ENCODE peak calls at places on chromosomes 5 and 9, in four cellular contexts. One of them, this sample, is unnamed.

GRCh38 chr5:78429332-78429849 is 69.0 kb downstream of the SCAMP1 start:
- DNase-seq in cardiac fibroblast: no peak
- DNase-seq in HFF-Myc: no peak
- DNase-seq in dorsolateral prefrontal cortex: no peak
- DNase-seq in this sample: no peak

GRCh38 chr5:136066705-136067271 is 38.0 kb downstream of the TGFBI start:
- DNase-seq in cardiac fibroblast: peak; percentile 71
- DNase-seq in HFF-Myc: no peak
- DNase-seq in dorsolateral prefrontal cortex: no peak
- DNase-seq in this sample: peak; percentile 67

GRCh38 chr5:91332267-91333044 is 50.7 kb downstream of the ARRDC3 start:
- DNase-seq in cardiac fibroblast: peak; percentile 68
- DNase-seq in HFF-Myc: peak; percentile 70
- DNase-seq in dorsolateral prefrontal cortex: no peak
- DNase-seq in this sample: no peak

GRCh38 chr5:10920400-10920799 is 159.4 kb upstream of the DAP start:
- DNase-seq in dorsolateral prefrontal cortex: no peak
- DNase-seq in cardiac fibroblast: no peak
- DNase-seq in HFF-Myc: no peak
- DNase-seq in this sample: no peak

GRCh38 chr9:114856210-114856941 is 50.5 kb upstream of the TNFSF15 start:
- DNase-seq in HFF-Myc: no peak
- DNase-seq in cardiac fibroblast: peak; percentile 66
- DNase-seq in dorsolateral prefrontal cortex: no peak
- DNase-seq in this sample: peak; percentile 66

GRCh38 chr5:132999246-132999645 is 27.1 kb downstream of the ZCCHC10 start:
- DNase-seq in cardiac fibroblast: peak; percentile 2
- DNase-seq in dorsolateral prefrontal cortex: no peak
- DNase-seq in HFF-Myc: no peak
- DNase-seq in this sample: no peak

GRCh38 chr5:81657386-81657785 is 93.5 kb downstream of the SSBP2 start:
- DNase-seq in dorsolateral prefrontal cortex: no peak
- DNase-seq in HFF-Myc: no peak
- DNase-seq in cardiac fibroblast: peak; percentile 20
- DNase-seq in this sample: no peak

GRCh38 chr5:761854-762685 is 22.5 kb downstream of the ZDHHC11B start:
- DNase-seq in dorsolateral prefrontal cortex: peak; percentile 66
- DNase-seq in HFF-Myc: no peak
- DNase-seq in cardiac fibroblast: no peak
- DNase-seq in this sample: no peak

GRCh38 chr5:151667083-151667482 is 19.6 kb downstream of the SPARC start:
- DNase-seq in cardiac fibroblast: no peak
- DNase-seq in HFF-Myc: no peak
- DNase-seq in dorsolateral prefrontal cortex: no peak
- DNase-seq in this sample: no peak

GRCh38 chr5:180648658-180649296 is 623 bp downstream of the FLT4 start:
- DNase-seq in HFF-Myc: no peak
- DNase-seq in dorsolateral prefrontal cortex: peak; percentile 24
- DNase-seq in cardiac fibroblast: no peak
- DNase-seq in this sample: no peak

GRCh38 chr5:144187699-144188294 is 17.1 kb downstream of the KCTD16 start:
- DNase-seq in dorsolateral prefrontal cortex: no peak
- DNase-seq in cardiac fibroblast: peak; percentile 91
- DNase-seq in HFF-Myc: peak; percentile 90
- DNase-seq in this sample: peak; percentile 95

GRCh38 chr5:42645138-42645537 is 111.5 kb upstream of the CCDC152 start:
- DNase-seq in dorsolateral prefrontal cortex: no peak
- DNase-seq in cardiac fibroblast: no peak
- DNase-seq in HFF-Myc: no peak
- DNase-seq in this sample: no peak

GRCh38 chr5:180072556-180072955 is 997 bp upstream of the RNF130 start:
- DNase-seq in cardiac fibroblast: no peak
- DNase-seq in HFF-Myc: no peak
- DNase-seq in dorsolateral prefrontal cortex: no peak
- DNase-seq in this sample: no peak

GRCh38 chr5:39648539-39649200 is 223.9 kb upstream of the DAB2 start:
- DNase-seq in cardiac fibroblast: no peak
- DNase-seq in HFF-Myc: no peak
- DNase-seq in dorsolateral prefrontal cortex: no peak
- DNase-seq in this sample: no peak

GRCh38 chr5:32932231-32932935 is 221.3 kb downstream of the NPR3 start:
- DNase-seq in HFF-Myc: no peak
- DNase-seq in dorsolateral prefrontal cortex: no peak
- DNase-seq in cardiac fibroblast: peak; percentile 14
- DNase-seq in this sample: no peak

GRCh38 chr9:93633492-93634221 is 57.3 kb downstream of the PHF2 start:
- DNase-seq in HFF-Myc: no peak
- DNase-seq in dorsolateral prefrontal cortex: no peak
- DNase-seq in cardiac fibroblast: no peak
- DNase-seq in this sample: no peak

GRCh38 chr5:45385321-45386058 is 310.7 kb downstream of the HCN1 start:
- DNase-seq in HFF-Myc: peak; percentile 85
- DNase-seq in cardiac fibroblast: peak; percentile 44
- DNase-seq in dorsolateral prefrontal cortex: no peak
- DNase-seq in this sample: no peak

GRCh38 chr5:142561029-142561428 is 124.9 kb downstream of the FGF1 start:
- DNase-seq in dorsolateral prefrontal cortex: no peak
- DNase-seq in HFF-Myc: no peak
- DNase-seq in cardiac fibroblast: no peak
- DNase-seq in this sample: no peak

GRCh38 chr9:12973702-12974101 is 198.9 kb downstream of the LURAP1L start:
- DNase-seq in cardiac fibroblast: no peak
- DNase-seq in dorsolateral prefrontal cortex: no peak
- DNase-seq in HFF-Myc: no peak
- DNase-seq in this sample: no peak

GRCh38 chr5:179554981-179555380 is 4.6 kb downstream of the RUFY1 start:
- DNase-seq in cardiac fibroblast: no peak
- DNase-seq in HFF-Myc: no peak
- DNase-seq in dorsolateral prefrontal cortex: no peak
- DNase-seq in this sample: no peak

GRCh38 chr9:127608104-127608966 is 3.7 kb upstream of the STXBP1 start:
- DNase-seq in cardiac fibroblast: peak; percentile 47
- DNase-seq in dorsolateral prefrontal cortex: peak; percentile 93
- DNase-seq in HFF-Myc: no peak
- DNase-seq in this sample: no peak

GRCh38 chr5:145701404-145701803 is 133.7 kb downstream of the PRELID2 start:
- DNase-seq in dorsolateral prefrontal cortex: no peak
- DNase-seq in HFF-Myc: no peak
- DNase-seq in cardiac fibroblast: no peak
- DNase-seq in this sample: no peak

GRCh38 chr5:172872997-172873491 is 39.0 kb downstream of the ERGIC1 start:
- DNase-seq in cardiac fibroblast: peak; percentile 86
- DNase-seq in dorsolateral prefrontal cortex: peak; percentile 82
- DNase-seq in HFF-Myc: no peak
- DNase-seq in this sample: no peak

GRCh38 chr9:69932901-69933300 is 110.7 kb upstream of the MAMDC2 start:
- DNase-seq in HFF-Myc: no peak
- DNase-seq in cardiac fibroblast: peak; percentile 23
- DNase-seq in dorsolateral prefrontal cortex: no peak
- DNase-seq in this sample: no peak

GRCh38 chr5:175214152-175214551 is 229.8 kb downstream of the DRD1 start:
- DNase-seq in HFF-Myc: peak; percentile 7
- DNase-seq in cardiac fibroblast: peak; percentile 23
- DNase-seq in dorsolateral prefrontal cortex: peak; percentile 79
- DNase-seq in this sample: peak; percentile 91

GRCh38 chr5:2857837-2858236 is 106.4 kb upstream of the IRX2 start:
- DNase-seq in HFF-Myc: no peak
- DNase-seq in cardiac fibroblast: no peak
- DNase-seq in dorsolateral prefrontal cortex: no peak
- DNase-seq in this sample: no peak

GRCh38 chr9:88741335-88741734 is 206.4 kb downstream of the NXNL2 start:
- DNase-seq in cardiac fibroblast: no peak
- DNase-seq in dorsolateral prefrontal cortex: no peak
- DNase-seq in HFF-Myc: no peak
- DNase-seq in this sample: no peak

DNA sequence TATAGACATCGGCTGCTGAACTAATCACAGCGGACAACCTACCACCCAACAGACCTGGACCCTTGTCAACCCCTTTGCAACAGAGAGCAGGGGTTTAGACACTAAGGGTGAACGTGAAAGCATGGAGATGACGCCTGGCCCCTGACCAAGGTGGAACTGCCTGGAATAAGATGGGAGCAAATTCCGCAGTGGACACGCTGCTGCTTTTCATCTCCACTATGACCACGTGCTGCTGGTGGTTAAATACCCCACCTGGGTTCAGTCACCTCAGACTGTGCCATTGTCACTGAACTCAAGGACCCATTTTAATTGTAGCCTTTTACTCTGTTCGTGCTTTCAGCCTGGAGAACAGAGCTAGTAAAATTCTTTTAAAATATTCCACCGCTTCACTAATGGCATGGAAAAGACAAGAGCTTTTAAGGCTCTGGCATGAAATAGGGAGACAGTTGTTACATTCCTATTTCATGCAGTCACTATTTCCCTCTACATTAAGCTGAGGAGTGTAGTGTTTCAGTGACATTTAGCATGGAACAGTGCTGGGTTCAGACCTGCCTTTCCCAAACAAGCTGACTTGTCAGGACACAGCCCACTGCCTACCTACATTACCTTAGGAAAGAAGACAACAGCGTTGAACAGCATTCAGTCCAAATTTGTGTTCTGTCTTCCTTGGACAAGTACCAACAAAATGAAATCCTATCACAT is 96.8 kb downstream of the ANKRD18B start:
- DNase-seq in HFF-Myc: peak; percentile 71
- DNase-seq in cardiac fibroblast: peak; percentile 62
- DNase-seq in dorsolateral prefrontal cortex: no peak
- DNase-seq in this sample: peak; percentile 45
- TF ChIP-seq CTCF in HFF-Myc: no peak
- TF ChIP-seq CTCF in cardiac fibroblast: no peak
- TF ChIP-seq CTCF in dorsolateral prefrontal cortex: no peak
- TF ChIP-seq CTCF in this sample: no peak

DNA sequence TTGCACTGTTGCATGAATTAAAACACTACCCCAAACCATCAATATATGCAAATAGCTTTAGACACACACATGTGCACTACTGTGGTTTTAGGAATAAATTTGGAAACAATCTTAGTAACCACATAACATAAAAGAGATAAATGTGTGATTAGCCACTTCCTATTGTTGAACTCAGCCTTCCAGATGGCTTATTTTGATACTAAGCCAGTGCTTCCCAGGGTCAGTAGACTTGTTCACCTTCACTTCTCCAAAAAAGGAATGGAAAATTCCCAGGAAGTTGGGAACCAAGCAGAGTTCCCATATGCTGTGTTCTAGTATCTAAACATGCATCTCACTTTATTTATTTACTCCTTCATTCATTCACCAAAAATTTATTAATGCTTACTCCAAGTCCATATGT is 47.8 kb downstream of the SVEP1 start:
- DNase-seq in dorsolateral prefrontal cortex: no peak
- DNase-seq in HFF-Myc: peak; percentile 95
- DNase-seq in cardiac fibroblast: no peak
- DNase-seq in this sample: no peak
- H3K4me3 ChIP-seq in dorsolateral prefrontal cortex: no peak overlapping the region
- H3K4me3 ChIP-seq in HFF-Myc: no peak overlapping the region
- H3K4me3 ChIP-seq in cardiac fibroblast: no peak overlapping the region
- H3K4me3 ChIP-seq in this sample: no peak overlapping the region

GRCh38 chr5:13921573-13921972 is 22.9 kb downstream of the DNAH5 start:
- DNase-seq in cardiac fibroblast: no peak
- DNase-seq in dorsolateral prefrontal cortex: no peak
- DNase-seq in HFF-Myc: no peak
- DNase-seq in this sample: no peak

GRCh38 chr5:13919087-13919486 is 25.4 kb downstream of the DNAH5 start:
- DNase-seq in dorsolateral prefrontal cortex: no peak
- DNase-seq in cardiac fibroblast: no peak
- DNase-seq in HFF-Myc: no peak
- DNase-seq in this sample: no peak

GRCh38 chr5:13913962-13914361 is 30.5 kb downstream of the DNAH5 start:
- DNase-seq in cardiac fibroblast: no peak
- DNase-seq in dorsolateral prefrontal cortex: no peak
- DNase-seq in HFF-Myc: no peak
- DNase-seq in this sample: no peak

DNA sequence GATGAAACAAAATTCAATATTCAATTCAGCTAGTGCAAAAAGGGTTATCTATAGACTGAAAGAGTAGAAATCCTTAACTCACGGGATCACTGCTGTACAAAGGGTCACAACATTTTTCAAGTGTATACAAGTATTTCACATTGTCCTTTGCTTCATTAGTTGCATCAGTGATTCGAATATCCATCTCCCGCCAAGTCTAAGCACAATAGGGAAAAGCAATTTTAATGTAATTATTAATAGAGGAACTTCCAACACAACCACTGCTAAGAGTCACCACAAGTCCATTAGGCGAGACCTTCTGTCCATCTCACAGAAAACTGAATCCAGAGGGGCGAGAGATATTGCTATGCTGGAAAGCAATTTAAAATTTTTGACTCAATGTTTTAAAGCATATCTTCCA is 27.4 kb downstream of the DNAH5 start:
- DNase-seq in HFF-Myc: no peak
- DNase-seq in dorsolateral prefrontal cortex: no peak
- DNase-seq in cardiac fibroblast: no peak
- DNase-seq in this sample: no peak
- TF ChIP-seq CTCF in HFF-Myc: no peak
- TF ChIP-seq CTCF in dorsolateral prefrontal cortex: no peak
- TF ChIP-seq CTCF in cardiac fibroblast: no peak
- TF ChIP-seq CTCF in this sample: no peak

GRCh38 chr9:95504053-95504963 is 12.5 kb downstream of the PTCH1 start:
- DNase-seq in dorsolateral prefrontal cortex: no peak
- DNase-seq in cardiac fibroblast: peak; percentile 51
- DNase-seq in HFF-Myc: no peak
- DNase-seq in this sample: no peak
- H3K4me3 ChIP-seq in dorsolateral prefrontal cortex: peak overlapping the region; percentile 87
- H3K4me3 ChIP-seq in cardiac fibroblast: no peak overlapping the region
- H3K4me3 ChIP-seq in HFF-Myc: no peak overlapping the region
- H3K4me3 ChIP-seq in this sample: no peak overlapping the region

GRCh38 chr9:1726993-1727759 is 288.0 kb upstream of the SMARCA2 start:
- DNase-seq in cardiac fibroblast: no peak
- DNase-seq in HFF-Myc: no peak
- DNase-seq in dorsolateral prefrontal cortex: no peak
- DNase-seq in this sample: no peak
- TF ChIP-seq CTCF in cardiac fibroblast: no peak
- TF ChIP-seq CTCF in HFF-Myc: peak; percentile 11
- TF ChIP-seq CTCF in dorsolateral prefrontal cortex: no peak
- TF ChIP-seq CTCF in this sample: no peak